ENCODE peak calls at places on chromosomes 4 and X, in five cellular contexts. H, Z, L, B and I are unnamed samples.

GRCh38 chr4:10619220-10619619 is 65.3 kb downstream of the CLNK start:
- DNase-seq in H (no peak), Z (no peak), B (no peak), L (no peak), I (no peak)

GRCh38 chr4:178063568-178063967 is 621.3 kb upstream of the AGA start:
- DNase-seq in L (no peak), Z (no peak), H (no peak), B (no peak), I (no peak)

GRCh38 chrX:320126-320783 is 1.7 kb upstream of the GTPBP6 start:
- DNase-seq in H (no peak), B (no peak), L (no peak), Z (no peak), I (no peak)

GRCh38 chrX:70504772-70505450 is 60.3 kb downstream of the DLG3 start:
- DNase-seq in B (no peak), L (no peak), Z (no peak), H (no peak), I (no peak)

GRCh38 chr4:19298998-19299397 is 952.7 kb upstream of the SLIT2 start:
- DNase-seq in Z (no peak), B (no peak), H (no peak), L (no peak), I (no peak)

GRCh38 chrX:131802836-131803626 is 220.1 kb upstream of the STK26 start:
- DNase-seq in Z (peak), H (no peak), B (no peak), L (peak), I (peak)

GRCh38 chr4:61541474-61541873 is 341.3 kb downstream of the ADGRL3 start:
- DNase-seq in L (no peak), Z (no peak), H (no peak), B (peak), I (no peak)

GRCh38 chrX:101391831-101392230 is 1.0 kb downstream of the RPL36A start:
- DNase-seq in B (no peak), Z (no peak), H (no peak), L (no peak), I (no peak)

GRCh38 chr4:74900862-74901261 is 32.1 kb upstream of the PARM1 start:
- DNase-seq in H (no peak), B (no peak), L (no peak), Z (no peak), I (no peak)

GRCh38 chr4:129278868-129279267 is 182.9 kb downstream of the C4orf33 start:
- DNase-seq in Z (no peak), B (no peak), L (no peak), H (no peak), I (no peak)

GRCh38 chrX:121256653-121257052 is 209.2 kb downstream of the GLUD2 start:
- DNase-seq in B (no peak), L (no peak), Z (no peak), H (no peak), I (no peak)

GRCh38 chr4:120865985-120866384 is 56.5 kb downstream of the PRDM5 start:
- DNase-seq in Z (no peak), H (no peak), B (no peak), L (no peak), I (no peak)

GRCh38 chr4:38226170-38226569 is 266.0 kb downstream of the PTTG2 start:
- DNase-seq in L (no peak), Z (no peak), B (no peak), H (no peak), I (no peak)
- TF ChIP-seq POLR2A in L (no peak), Z (no peak), B (no peak), H (no peak), I (no peak)

GRCh38 chr4:137599766-137600165 is 67.5 kb upstream of the PCDH18 start:
- DNase-seq in H (no peak), L (no peak), Z (no peak), B (no peak), I (no peak)
- TF ChIP-seq TAF1 in H (no peak), L (no peak), Z (no peak), B (no peak), I (no peak)

GRCh38 chr4:98928131-98928504 is 815 bp downstream of the EIF4E start:
- DNase-seq in H (peak), Z (peak), B (peak), L (no peak), I (peak)
- TF ChIP-seq POLR2A in H (peak), Z (no peak), B (peak), L (peak), I (peak)

DNA sequence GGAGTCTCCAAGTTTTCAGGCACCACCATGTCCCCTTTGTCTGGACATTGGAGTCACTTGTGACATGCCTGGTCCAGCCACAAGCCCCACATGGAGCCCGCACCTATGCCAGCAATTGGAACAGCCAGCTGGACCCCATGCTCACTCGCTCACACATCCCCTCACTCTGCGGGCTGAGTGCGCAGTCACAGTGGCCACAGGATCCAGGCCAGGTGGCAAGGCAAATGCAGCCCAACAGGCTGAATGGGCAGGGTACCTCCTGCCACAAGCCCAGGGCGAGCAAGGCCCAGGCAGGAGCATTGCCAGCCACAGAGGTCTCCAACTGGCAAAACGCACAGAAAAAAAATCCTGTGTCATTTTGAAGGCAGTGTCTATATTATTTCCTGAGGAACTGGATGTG is 82.0 kb downstream of the ANXA10 start:
- DNase-seq in B (no peak), Z (no peak), H (no peak), L (no peak), I (no peak)
- TF ChIP-seq TAF1 in B (no peak), Z (no peak), H (no peak), L (no peak), I (no peak)

DNA sequence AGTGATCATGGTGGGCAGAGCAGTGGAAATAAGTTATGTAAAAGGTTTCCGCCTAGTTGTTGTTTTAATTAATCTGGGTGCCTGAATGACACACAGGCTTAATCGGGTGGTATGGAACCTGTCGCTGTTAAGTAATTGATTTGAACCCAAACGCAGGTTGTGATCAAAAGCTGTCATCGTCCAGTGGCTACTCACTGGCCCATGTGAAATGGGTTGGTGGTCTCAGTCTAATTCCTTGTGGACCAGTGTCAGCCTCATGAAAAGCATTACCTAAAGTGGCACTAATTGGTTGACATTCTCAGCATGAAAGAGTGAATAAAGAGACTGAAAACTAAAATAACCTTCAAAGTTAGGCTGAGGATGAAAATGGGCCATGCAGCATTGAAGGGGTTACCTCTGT is 251.8 kb upstream of the TENM3 start:
- DNase-seq in B (no peak), Z (no peak), L (no peak), H (no peak), I (no peak)
- TF ChIP-seq POLR2A in B (no peak), Z (no peak), L (no peak), H (no peak), I (no peak)

DNA sequence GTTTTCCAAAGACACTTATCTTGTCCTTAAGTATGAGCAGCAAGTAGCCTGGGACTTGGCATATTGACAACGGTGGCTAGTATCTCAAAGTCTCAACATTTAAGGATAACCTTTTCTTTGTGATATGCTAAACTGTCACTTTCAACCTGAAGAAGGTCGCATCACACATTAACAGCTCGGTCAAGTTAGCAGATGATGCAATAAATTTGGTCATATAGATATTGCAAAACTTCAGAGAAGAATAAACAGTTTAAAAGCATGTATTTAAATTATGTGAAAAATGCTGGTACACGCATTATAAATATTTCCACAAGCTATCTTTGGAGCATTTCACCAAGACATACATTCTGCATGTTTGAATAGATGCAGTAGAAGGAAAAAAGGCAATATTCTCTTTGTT is 24.4 kb downstream of the ARHGAP6 start:
- DNase-seq in L (no peak), H (no peak), B (no peak), Z (no peak), I (no peak)
- TF ChIP-seq TAF1 in L (no peak), H (no peak), B (no peak), Z (no peak), I (no peak)

GRCh38 chrX:13164611-13165010 is 120.2 kb upstream of the FAM9C start:
- DNase-seq in L (no peak), H (no peak), B (no peak), Z (no peak), I (no peak)
- TF ChIP-seq POLR2A in L (no peak), H (no peak), B (no peak), Z (no peak), I (no peak)

GRCh38 chrX:80663331-80663730 is 146.3 kb downstream of the BRWD3 start:
- DNase-seq in Z (no peak), H (no peak), B (no peak), L (no peak), I (no peak)

DNA sequence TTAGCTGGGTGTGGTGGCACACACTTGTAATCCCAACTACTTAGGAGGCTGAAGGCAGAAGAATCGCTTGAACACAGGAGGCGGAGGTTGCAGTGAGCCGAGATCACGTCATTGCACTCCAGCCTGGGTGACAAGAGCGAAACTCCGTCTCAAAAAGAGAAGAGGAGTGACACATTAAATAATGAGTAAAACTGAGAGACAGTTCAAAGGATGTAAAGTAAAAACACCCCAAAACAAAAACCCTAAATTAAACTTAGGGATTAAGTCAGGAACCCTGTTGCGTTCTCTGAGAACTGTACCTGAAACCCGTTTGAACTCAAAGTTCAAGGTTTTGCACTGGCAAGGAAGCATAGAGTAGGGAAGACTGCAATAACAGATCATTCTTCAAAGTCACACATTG is 141.7 kb downstream of the BRWD3 start:
- DNase-seq in L (no peak), B (no peak), H (no peak), Z (no peak), I (no peak)
- TF ChIP-seq TAF1 in L (no peak), B (no peak), H (no peak), Z (no peak), I (no peak)